ENCODE peak calls at places on chromosomes 11 and 22, in seven cellular contexts. V is HepG2, B is SK-N-SH, O is HL-60, E is A549, A is K562, J is Panc1. T is an unnamed sample.

GRCh38 chr11:18010271-18010670 is 2.6 kb downstream of the SERGEF start:
- DNase-seq in V (no peak), B (no peak), O (no peak), E (peak; percentile 16), A (no peak), J (no peak), T (no peak)

GRCh38 chr11:73259406-73260126 is 12.6 kb upstream of the P2RY6 start:
- DNase-seq in V (no peak), B (no peak), O (no peak), E (no peak), A (no peak), J (no peak), T (no peak)

GRCh38 chr11:17991799-17992433 is 20.9 kb downstream of the SERGEF start:
- DNase-seq in V (peak; percentile 41), B (peak; percentile 66), O (no peak), E (peak; percentile 70), A (peak; percentile 64), J (no peak), T (peak; percentile 74)

GRCh38 chr11:19281041-19281440 is 40.3 kb upstream of the E2F8 start:
- DNase-seq in V (no peak), B (peak; percentile 47), O (no peak), E (no peak), A (no peak), J (no peak), T (no peak)

GRCh38 chr22:28976588-28976987 is 85.0 kb downstream of the C22orf31 start:
- DNase-seq in V (no peak), B (no peak), O (no peak), E (no peak), A (no peak), J (no peak), T (no peak)

GRCh38 chr11:35146074-35146521 is 7.1 kb downstream of the CD44 start:
- DNase-seq in V (no peak), B (no peak), O (no peak), E (no peak), A (no peak), J (no peak), T (no peak)

GRCh38 chr11:130122141-130122575 is 37.4 kb upstream of the ST14 start:
- DNase-seq in V (no peak), B (no peak), O (no peak), E (no peak), A (no peak), J (no peak), T (no peak)

GRCh38 chr22:17910561-17911311 is 113.6 kb downstream of the MICAL3 start:
- DNase-seq in V (no peak), B (peak; percentile 68), O (no peak), E (peak; percentile 45), A (peak; percentile 38), J (peak; percentile 36), T (peak; percentile 68)

GRCh38 chr11:109197656-109198055 is 224.3 kb upstream of the C11orf87 start:
- DNase-seq in V (no peak), B (no peak), O (no peak), E (no peak), A (no peak), J (no peak), T (no peak)
- TF ChIP-seq REST in V (no peak), B (no peak), O (no peak), E (no peak), A (no peak), J (no peak), T (no peak)

DNA sequence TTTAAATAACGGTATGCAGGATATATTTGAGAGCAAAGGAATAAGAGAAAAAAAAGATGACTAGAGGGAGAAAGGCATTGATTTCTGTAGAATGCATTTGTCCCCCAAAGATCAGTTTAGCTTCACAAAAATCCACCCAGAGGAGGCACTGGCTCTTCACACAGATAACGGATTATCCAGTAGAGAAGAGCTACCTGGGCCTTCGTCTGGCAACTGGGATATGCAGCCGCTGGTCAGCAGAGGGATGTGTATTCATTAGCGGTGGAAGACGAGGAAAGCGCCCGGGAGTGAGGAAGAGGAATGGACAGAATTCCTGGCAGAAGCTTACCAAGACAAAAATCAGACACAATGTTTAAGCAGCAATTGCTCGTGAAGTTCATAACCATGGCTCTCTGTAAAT is 5.6 kb upstream of the WT1 start:
- DNase-seq in V (no peak), B (no peak), O (no peak), E (no peak), A (no peak), J (no peak), T (peak; percentile 52)
- TF ChIP-seq REST in V (no peak), B (no peak), O (no peak), E (no peak), A (no peak), J (no peak), T (no peak)

GRCh38 chr22:35039625-35040024 is 26.3 kb upstream of the ISX start:
- DNase-seq in V (no peak), B (peak; percentile 23), O (no peak), E (no peak), A (no peak), J (no peak), T (no peak)

GRCh38 chr22:35034963-35035362 is 31.0 kb upstream of the ISX start:
- DNase-seq in V (no peak), B (no peak), O (no peak), E (no peak), A (no peak), J (no peak), T (no peak)

GRCh38 chr22:35032571-35032970 is 33.4 kb upstream of the ISX start:
- DNase-seq in V (no peak), B (no peak), O (no peak), E (no peak), A (no peak), J (no peak), T (no peak)

GRCh38 chr22:35033635-35034296 is 32.2 kb upstream of the ISX start:
- DNase-seq in V (no peak), B (no peak), O (no peak), E (no peak), A (no peak), J (no peak), T (no peak)

DNA sequence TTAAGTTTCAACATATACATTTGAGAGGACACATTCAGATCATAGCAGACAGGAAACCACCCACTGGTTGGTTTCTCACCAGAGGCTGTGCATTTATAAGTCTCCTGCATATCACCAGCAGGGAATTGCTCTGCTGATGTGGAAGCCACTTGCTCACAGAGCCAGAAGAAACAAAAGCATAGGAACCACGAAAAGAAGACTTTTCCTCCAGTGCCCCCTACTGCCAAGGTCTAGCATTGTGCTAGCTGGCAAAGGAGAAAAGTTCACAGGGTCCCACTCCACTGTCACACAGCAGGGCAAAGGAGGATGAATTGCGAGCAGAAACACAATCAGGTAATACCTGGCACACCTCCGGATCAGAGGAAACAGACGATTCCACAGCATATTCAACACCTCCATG is 28.9 kb upstream of the ISX start:
- DNase-seq in V (no peak), B (no peak), O (no peak), E (no peak), A (no peak), J (no peak), T (peak; percentile 76)
- TF ChIP-seq REST in V (no peak), B (no peak), O (no peak), E (no peak), A (no peak), J (no peak), T (no peak)

GRCh38 chr11:120471131-120471530 is 40.4 kb upstream of the GRIK4 start:
- DNase-seq in V (no peak), B (no peak), O (no peak), E (no peak), A (no peak), J (no peak), T (no peak)
- TF ChIP-seq REST in V (no peak), B (no peak), O (no peak), E (no peak), A (no peak), J (no peak), T (no peak)

DNA sequence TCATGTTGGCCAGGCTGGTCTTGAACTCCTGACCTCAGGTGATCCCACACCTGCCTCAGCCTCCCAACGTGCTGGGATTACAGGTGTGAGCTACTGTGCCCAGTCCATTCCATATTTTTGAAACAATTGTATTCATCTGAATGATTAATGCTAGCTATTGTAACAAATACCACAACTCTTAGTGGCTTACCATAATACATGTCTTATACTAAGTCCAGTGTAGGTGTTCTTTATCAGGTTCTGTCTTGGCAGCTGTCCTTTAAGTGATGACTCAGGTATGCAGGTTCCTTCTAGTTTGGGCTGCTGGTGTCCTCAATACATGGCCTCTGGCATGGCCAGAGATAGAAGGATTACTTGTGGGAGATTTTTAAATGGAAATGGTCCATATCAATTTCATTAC is 39.0 kb downstream of the UVRAG start:
- DNase-seq in V (no peak), B (no peak), O (no peak), E (no peak), A (no peak), J (no peak), T (no peak)
- TF ChIP-seq REST in V (no peak), B (no peak), O (no peak), E (no peak), A (no peak), J (no peak), T (no peak)

DNA sequence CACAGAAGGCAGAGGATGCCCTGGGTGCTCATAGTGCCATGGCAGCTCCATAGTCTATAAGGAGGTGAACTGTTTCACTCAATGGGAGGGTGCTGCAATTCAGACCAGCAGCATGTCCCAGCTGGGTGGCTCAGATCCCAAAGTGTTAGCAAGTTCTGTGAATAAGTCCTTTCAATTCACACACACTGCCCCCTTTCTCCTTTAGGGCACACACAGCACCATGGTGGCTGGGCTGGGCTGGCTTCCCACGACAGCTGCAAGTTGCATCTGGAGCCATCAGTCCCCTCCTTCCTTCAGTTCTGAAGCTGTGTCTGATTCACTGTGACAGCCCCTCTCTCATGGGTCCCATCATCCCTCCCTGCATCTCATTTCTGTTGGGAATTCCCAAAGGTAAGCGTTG is 324.2 kb upstream of the NCAM1 start:
- DNase-seq in V (no peak), B (no peak), O (no peak), E (no peak), A (no peak), J (no peak), T (no peak)
- TF ChIP-seq REST in V (no peak), B (no peak), O (no peak), E (no peak), A (no peak), J (no peak), T (no peak)

DNA sequence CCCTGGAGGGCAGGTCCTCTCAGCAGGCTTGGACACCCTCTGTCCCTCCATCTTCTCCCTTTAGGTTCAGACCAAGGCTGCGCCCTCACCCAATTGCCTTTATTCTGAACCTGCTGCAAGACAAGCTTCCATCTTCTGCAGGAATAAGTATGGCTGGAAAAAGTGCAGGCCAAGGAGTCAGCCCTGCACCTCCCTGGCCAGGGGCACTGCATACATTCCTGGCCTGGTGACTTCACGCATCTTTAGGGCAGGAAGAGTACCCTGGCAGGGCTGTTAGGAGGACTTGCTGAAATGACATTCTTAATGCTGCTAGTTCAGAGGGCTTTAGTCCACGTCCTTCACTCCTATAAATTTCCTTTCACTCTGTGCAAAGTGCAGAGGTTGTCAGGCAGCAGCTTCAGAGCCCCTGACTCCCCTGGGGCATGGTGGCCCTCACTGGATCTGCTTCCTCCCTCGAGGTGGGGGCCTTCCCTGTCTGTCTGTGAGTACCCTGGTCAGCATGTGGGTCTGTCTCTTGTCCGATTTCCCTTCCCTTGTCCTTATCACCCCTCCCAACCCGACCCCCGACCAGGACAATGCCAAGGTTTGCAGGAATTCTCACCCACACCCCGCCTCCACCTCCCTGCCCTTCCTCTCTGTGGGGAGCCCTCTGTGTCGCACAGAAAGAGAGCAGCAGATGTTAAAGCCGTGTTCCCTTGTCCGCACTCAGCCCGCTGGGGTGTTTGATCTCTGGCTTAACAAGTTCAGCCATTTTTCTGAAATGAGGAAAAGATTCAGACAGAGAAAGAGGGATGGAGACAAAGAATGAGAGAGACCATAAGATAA is 124.5 kb upstream of the SYT13 start:
- DNase-seq in V (no peak), B (no peak), O (no peak), E (no peak), A (no peak), J (no peak), T (peak; percentile 64)
- TF ChIP-seq REST in V (no peak), B (no peak), O (no peak), E (no peak), A (no peak), J (no peak), T (no peak)